ENCODE peak calls at places on chromosomes 12 and 14, in ten cellular contexts. D is mucosa of descending colon; E is fibroblast of pulmonary artery; X is stomach; N is NT2/D1; T is CD8-positive, alpha-beta T cell; M is ovary; Q is IMR-90; Z is Caco-2; P is left lung. J is an unnamed sample.
A peak's percentile ranks its signal among the peaks of the same experiment; 100 is the strongest.

GRCh38 chr12:23262670-23263069 is 637.7 kb downstream of the ETNK1 start:
- DNase-seq in Q (no peak), N (no peak), M (no peak), Z (no peak), E (no peak), D (no peak), T (no peak), P (no peak), X (no peak), J (no peak)

GRCh38 chr14:97366400-97366799 is 569.2 kb downstream of the VRK1 start:
- DNase-seq in D (no peak), P (no peak), Q (no peak), M (no peak), Z (no peak), T (no peak), X (no peak), E (no peak), N (peak; percentile 46), J (no peak)

GRCh38 chr14:81137316-81137715 is 83.4 kb downstream of the GTF2A1 start:
- DNase-seq in P (no peak), Q (peak; percentile 48), M (no peak), E (peak; percentile 40), Z (no peak), D (no peak), N (no peak), T (no peak), X (no peak), J (peak; percentile 56)

GRCh38 chr14:53325176-53325806 is 172.2 kb upstream of the DDHD1 start:
- DNase-seq in X (no peak), M (no peak), Z (no peak), N (no peak), D (no peak), E (peak; percentile 35), P (no peak), Q (peak; percentile 21), T (no peak), J (peak; percentile 33)

GRCh38 chr14:72652179-72652578 is 241.7 kb downstream of the DPF3 start:
- DNase-seq in N (no peak), Z (no peak), Q (peak; percentile 67), M (no peak), X (no peak), D (no peak), T (no peak), P (no peak), E (no peak), J (peak; percentile 1)

GRCh38 chr14:88170333-88170732 is 152.7 kb downstream of the KCNK10 start:
- DNase-seq in X (no peak), E (no peak), Q (no peak), T (no peak), D (no peak), P (no peak), M (no peak), Z (no peak), N (no peak), J (no peak)

GRCh38 chr12:132777614-132778013 is 16.0 kb upstream of the ANKLE2 start:
- DNase-seq in Z (no peak), X (no peak), T (no peak), N (no peak), D (no peak), P (peak; percentile 52), E (no peak), Q (no peak), M (no peak), J (no peak)

GRCh38 chr12:104643921-104644669 is 187.3 kb downstream of the CHST11 start:
- DNase-seq in Q (no peak), Z (no peak), M (no peak), N (no peak), D (peak; percentile 30), P (peak; percentile 82), E (peak; percentile 16), T (no peak), X (peak; percentile 68), J (no peak)

GRCh38 chr12:82937151-82937550 is 250.4 kb downstream of the TMTC2 start:
- DNase-seq in E (peak; percentile 34), Z (no peak), X (no peak), Q (no peak), D (no peak), M (no peak), N (no peak), T (no peak), P (no peak), J (no peak)

DNA sequence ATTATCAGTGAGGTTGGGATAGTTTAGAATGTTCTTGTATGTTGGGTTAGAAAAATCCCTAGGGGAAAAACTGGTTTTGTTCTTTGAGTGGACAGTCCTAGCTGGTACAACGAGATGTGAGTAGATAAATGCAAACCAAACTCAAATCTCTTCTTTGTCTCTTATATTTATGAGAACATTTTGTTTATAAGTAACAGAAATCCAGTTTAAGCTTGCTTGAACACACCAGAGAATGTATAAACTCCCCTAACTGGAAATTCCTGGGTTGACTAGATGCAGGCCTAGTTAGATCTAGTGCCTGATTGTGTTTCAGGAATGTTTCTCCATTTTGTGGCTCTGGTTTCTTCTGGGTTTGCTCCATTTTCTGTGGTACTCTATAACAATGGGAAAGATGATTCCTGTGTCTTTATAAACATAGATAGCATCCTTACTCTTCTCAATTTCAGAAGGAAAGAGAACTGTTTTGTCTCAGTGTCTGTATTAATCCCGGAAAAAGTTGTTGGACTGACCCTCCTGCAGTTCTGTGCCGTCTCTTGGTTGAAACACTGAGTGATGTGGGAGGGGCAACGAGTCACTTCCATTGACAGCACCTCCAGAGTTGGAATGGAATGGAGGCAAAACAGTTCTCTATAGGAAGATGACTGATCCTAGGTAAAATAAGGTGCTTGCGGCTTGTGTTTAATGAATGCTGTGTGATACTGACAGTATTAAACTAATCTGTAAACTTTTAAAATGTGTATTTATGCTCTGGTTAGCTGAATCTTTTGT is 244.8 kb downstream of the TMTC2 start:
- DNase-seq in D (no peak), Z (no peak), P (no peak), E (no peak), N (peak; percentile 2), X (no peak), T (no peak), Q (no peak), M (no peak), J (no peak)
- H3K4me3 ChIP-seq in D (no peak overlapping the region), Z (no peak overlapping the region), P (no peak overlapping the region), E (no peak overlapping the region), N (no peak overlapping the region), X (no peak overlapping the region), T (no peak overlapping the region), Q (no peak overlapping the region), M (no peak overlapping the region), J (no peak overlapping the region)

GRCh38 chr14:66104486-66104885 is 381.7 kb upstream of the CCDC196 start:
- DNase-seq in Q (no peak), Z (no peak), M (no peak), E (no peak), P (no peak), T (no peak), N (no peak), D (no peak), X (no peak), J (no peak)

GRCh38 chr14:66099931-66100330 is 386.2 kb upstream of the CCDC196 start:
- DNase-seq in D (no peak), T (no peak), M (no peak), X (no peak), Z (no peak), P (no peak), E (no peak), Q (no peak), N (no peak), J (no peak)

GRCh38 chr14:66101662-66102061 is 384.5 kb upstream of the CCDC196 start:
- DNase-seq in X (no peak), P (no peak), N (no peak), D (no peak), M (no peak), Q (no peak), E (no peak), Z (no peak), T (no peak), J (no peak)

GRCh38 chr14:66109426-66109825 is 376.7 kb upstream of the CCDC196 start:
- DNase-seq in Q (no peak), N (no peak), P (no peak), M (no peak), Z (peak; percentile 2), X (no peak), T (no peak), E (no peak), D (no peak), J (no peak)

DNA sequence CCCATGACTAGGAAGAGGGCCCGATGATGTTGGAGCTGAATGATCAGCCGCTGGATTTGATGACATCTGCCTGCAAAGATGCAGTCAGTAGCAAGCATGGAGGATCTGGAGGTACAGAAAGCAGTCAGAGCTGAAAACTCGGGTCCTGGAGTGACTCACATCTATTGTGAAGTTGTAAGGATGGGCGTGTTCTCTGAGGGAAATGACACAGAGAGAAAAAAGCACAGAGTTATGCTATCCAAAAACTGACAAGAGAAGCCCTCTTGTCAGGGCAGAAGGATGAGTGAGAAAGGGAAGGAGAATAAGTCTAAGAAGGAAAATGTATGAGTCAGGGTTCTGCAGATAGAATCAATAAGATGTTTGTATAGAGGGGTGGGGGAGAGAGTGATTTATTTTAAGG is 380.4 kb upstream of the CCDC196 start:
- DNase-seq in N (no peak), M (no peak), T (no peak), P (no peak), E (peak; percentile 76), Z (no peak), D (no peak), Q (no peak), X (no peak), J (no peak)
- H3K4me3 ChIP-seq in N (no peak overlapping the region), M (no peak overlapping the region), T (no peak overlapping the region), P (no peak overlapping the region), E (peak overlapping the region; percentile 15), Z (no peak overlapping the region), D (no peak overlapping the region), Q (no peak overlapping the region), X (no peak overlapping the region), J (no peak overlapping the region)

GRCh38 chr12:67648306-67649164 is at the start of gene DYRK2:
- DNase-seq in E (peak; percentile 78), N (peak; percentile 63), X (peak; percentile 82), T (peak; percentile 58), D (peak; percentile 89), P (peak; percentile 90), M (peak; percentile 77), Z (peak; percentile 82), Q (peak; percentile 74), J (peak; percentile 85)

GRCh38 chr12:67649165-67650126 is 901 bp downstream of the DYRK2 start:
- DNase-seq in D (peak; percentile 61), Q (no peak), P (peak; percentile 86), M (peak; percentile 41), T (no peak), Z (peak; percentile 48), N (no peak), E (no peak), X (peak; percentile 43), J (peak; percentile 41)

GRCh38 chr12:67651380-67651695 is 2.8 kb downstream of the DYRK2 start:
- DNase-seq in N (no peak), E (peak; percentile 60), Z (no peak), X (no peak), P (no peak), Q (peak; percentile 59), D (peak; percentile 33), T (no peak), M (no peak), J (peak; percentile 48)

GRCh38 chr12:67650127-67650495 is 1.6 kb downstream of the DYRK2 start:
- DNase-seq in T (no peak), E (no peak), X (no peak), D (peak; percentile 42), P (peak; percentile 47), Z (no peak), Q (no peak), N (no peak), M (peak; percentile 23), J (peak; percentile 12)

GRCh38 chr12:67650528-67651379 is 2.2 kb downstream of the DYRK2 start:
- DNase-seq in X (no peak), D (no peak), N (no peak), M (no peak), E (no peak), Q (no peak), P (peak; percentile 43), T (no peak), Z (no peak), J (peak; percentile 20)
- H3K4me3 ChIP-seq in X (peak overlapping the region; percentile 97), D (peak overlapping the region; percentile 97), N (peak overlapping the region; percentile 67), M (peak overlapping the region; percentile 84), E (peak overlapping the region; percentile 82), Q (peak overlapping the region; percentile 100), P (peak overlapping the region; percentile 81), T (peak overlapping the region; percentile 85), Z (peak overlapping the region; percentile 75), J (peak overlapping the region; percentile 100)

GRCh38 chr12:42237052-42237852 is 796 bp downstream of the YAF2 start:
- DNase-seq in T (peak; percentile 33), X (peak; percentile 79), E (peak; percentile 79), N (peak; percentile 67), M (peak; percentile 67), Q (peak; percentile 75), Z (peak; percentile 84), D (peak; percentile 79), P (peak; percentile 93), J (peak; percentile 89)

GRCh38 chr12:42240131-42240750 is 2.2 kb upstream of the YAF2 start:
- DNase-seq in M (no peak), P (no peak), T (no peak), D (no peak), Z (no peak), N (peak; percentile 47), E (no peak), Q (no peak), X (no peak), J (no peak)

GRCh38 chr12:42237853-42238239 is 202 bp downstream of the YAF2 start:
- DNase-seq in P (no peak), D (no peak), Z (no peak), T (no peak), X (no peak), E (no peak), N (no peak), M (no peak), Q (no peak), J (no peak)

GRCh38 chr12:42236017-42236416 is 2.0 kb downstream of the YAF2 start:
- DNase-seq in Z (no peak), E (no peak), T (no peak), Q (no peak), X (no peak), P (no peak), D (no peak), N (no peak), M (no peak), J (no peak)

DNA sequence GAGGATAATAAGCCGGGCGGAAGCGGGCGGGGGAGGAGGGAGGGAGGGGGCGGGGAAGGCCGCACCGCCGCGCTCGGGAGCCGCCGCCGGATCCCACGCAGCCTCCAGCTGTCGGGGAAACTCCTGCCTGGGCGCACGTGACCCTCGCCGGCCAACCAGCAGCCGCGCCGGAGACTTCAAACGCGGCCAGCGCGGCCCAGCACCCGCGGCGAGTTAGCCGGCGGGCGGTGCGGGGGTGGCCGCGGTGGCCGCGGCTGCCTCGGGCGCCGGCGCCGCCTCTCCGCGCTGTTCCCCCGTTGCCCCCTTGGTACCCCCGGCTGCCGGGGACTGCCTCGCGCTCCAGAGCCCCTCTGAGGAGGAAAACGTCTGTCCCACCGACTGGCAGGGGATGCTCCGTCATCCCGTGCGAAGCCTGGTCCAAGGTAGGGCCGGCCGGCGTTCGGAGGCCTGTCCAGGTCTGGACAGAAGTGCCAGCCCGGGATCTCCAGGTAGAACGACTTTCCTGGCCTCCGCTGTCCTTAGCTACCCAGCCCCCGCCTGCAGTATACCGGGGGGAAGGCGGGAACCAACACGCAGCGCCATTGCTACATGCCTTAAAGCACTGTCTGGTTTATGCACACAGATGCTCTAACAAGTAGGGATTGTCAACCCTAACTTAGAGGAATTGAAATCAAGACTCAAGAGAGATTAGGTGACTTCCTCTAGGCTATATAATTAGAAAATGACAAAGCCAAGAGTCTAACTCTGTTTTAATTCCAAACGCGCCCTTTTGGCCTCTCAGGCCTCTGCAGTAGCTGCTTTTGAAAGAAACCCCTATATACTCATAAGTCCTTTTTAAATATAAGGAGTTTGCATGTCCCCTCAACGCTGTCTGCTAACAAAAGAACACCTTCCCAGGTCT is at the start of gene YAF2:
- DNase-seq in P (peak; percentile 99), M (peak; percentile 90), N (peak; percentile 63), D (peak; percentile 90), Z (peak; percentile 93), E (peak; percentile 89), X (peak; percentile 91), Q (peak; percentile 85), T (peak; percentile 62), J (peak; percentile 92)
- H3K4me3 ChIP-seq in P (peak within 1 kb of the TSS; percentile 55), M (peak within 1 kb of the TSS; percentile 64), N (peak within 1 kb of the TSS; percentile 73), D (peak within 1 kb of the TSS; percentile 95), Z (peak within 1 kb of the TSS; percentile 83), E (peak within 1 kb of the TSS; percentile 74), X (peak within 1 kb of the TSS; percentile 93), Q (peak within 1 kb of the TSS; percentile 97), T (peak within 1 kb of the TSS; percentile 80), J (peak within 1 kb of the TSS; percentile 98)